ENCODE peak calls at places on chromosomes 5 and 9, in seven cellular contexts. S is NCI-H2171 treated with DMSO at 0.1 percent for 48 hours, I is KBM-7, Z is dorsolateral prefrontal cortex, L is T-cell, B is H54, Y is NCI-H1092 treated with DMSO at 0.1 percent for 48 hours. P is an unnamed sample.
A peak's percentile ranks its signal among the peaks of the same experiment; 100 is the strongest.

GRCh38 chr5:59685806-59686205 is 207.7 kb downstream of the PDE4D start:
- DNase-seq in S (peak; percentile 0), I (no peak), Z (no peak), L (no peak), B (no peak), Y (peak; percentile 29), P (peak; percentile 96)

GRCh38 chr5:68489556-68489955 is 274.0 kb downstream of the PIK3R1 start:
- DNase-seq in S (no peak), I (no peak), Z (no peak), L (no peak), B (no peak), Y (no peak), P (no peak)

GRCh38 chr9:101586651-101587050 is 8.1 kb downstream of the PPP3R2 start:
- DNase-seq in S (no peak), I (no peak), Z (no peak), L (no peak), B (no peak), Y (no peak), P (no peak)

GRCh38 chr9:81028504-81028903 is 660.8 kb downstream of the TLE1 start:
- DNase-seq in S (no peak), I (no peak), Z (no peak), L (no peak), B (peak; percentile 65), Y (no peak), P (no peak)

GRCh38 chr9:110252509-110253139 is 3.7 kb downstream of the TXN start:
- DNase-seq in S (no peak), I (peak; percentile 20), Z (no peak), L (no peak), B (no peak), Y (no peak), P (no peak)

GRCh38 chr5:6087576-6087975 is 290.8 kb downstream of the MED10 start:
- DNase-seq in S (no peak), I (no peak), Z (peak; percentile 64), L (no peak), B (no peak), Y (no peak), P (no peak)

GRCh38 chr9:96256800-96257199 is 45.2 kb downstream of the HSD17B3 start:
- DNase-seq in S (no peak), I (peak; percentile 57), Z (no peak), L (no peak), B (no peak), Y (no peak), P (no peak)

GRCh38 chr9:113898596-113898995 is 22.5 kb downstream of the ZNF618 start:
- DNase-seq in S (no peak), I (no peak), Z (no peak), L (no peak), B (no peak), Y (no peak), P (no peak)

GRCh38 chr5:146675700-146676099 is 159.7 kb upstream of the GPR151 start:
- DNase-seq in S (peak; percentile 9), I (peak; percentile 68), Z (no peak), L (no peak), B (no peak), Y (no peak), P (no peak)

GRCh38 chr5:96157077-96157780 is 195.6 kb upstream of the ELL2 start:
- DNase-seq in S (no peak), I (no peak), Z (no peak), L (no peak), B (no peak), Y (no peak), P (peak; percentile 76)

GRCh38 chr5:109654455-109654854 is 35.3 kb upstream of the MAN2A1 start:
- DNase-seq in S (no peak), I (no peak), Z (no peak), L (no peak), B (peak; percentile 9), Y (no peak), P (no peak)

GRCh38 chr5:168822745-168823281 is 243.6 kb upstream of the PANK3 start:
- DNase-seq in S (no peak), I (no peak), Z (no peak), L (no peak), B (no peak), Y (no peak), P (peak; percentile 6)

GRCh38 chr5:79503794-79504495 is 10.0 kb downstream of the HOMER1 start:
- DNase-seq in S (no peak), I (no peak), Z (no peak), L (no peak), B (no peak), Y (no peak), P (no peak)

GRCh38 chr9:136494531-136495215 is 11.8 kb upstream of the SEC16A start:
- DNase-seq in S (no peak), I (no peak), Z (no peak), L (no peak), B (no peak), Y (no peak), P (no peak)

GRCh38 chr5:29085142-29085541 is 2046.8 kb upstream of the CDH9 start:
- DNase-seq in S (no peak), I (no peak), Z (no peak), L (no peak), B (no peak), Y (no peak), P (peak; percentile 7)

GRCh38 chr5:41835625-41836024 is 34.6 kb downstream of the OXCT1 start:
- DNase-seq in S (peak; percentile 5), I (no peak), Z (peak; percentile 40), L (no peak), B (peak; percentile 50), Y (no peak), P (peak; percentile 62)

GRCh38 chr5:154138701-154139100 is 51.8 kb upstream of the GALNT10 start:
- DNase-seq in S (no peak), I (no peak), Z (peak; percentile 19), L (no peak), B (no peak), Y (no peak), P (no peak)

GRCh38 chr9:129983891-129984290 is 59.1 kb downstream of the FNBP1 start:
- DNase-seq in S (no peak), I (no peak), Z (no peak), L (no peak), B (no peak), Y (no peak), P (no peak)

P was measured in NCI-H69.